ENCODE peak calls at places on chromosomes 6 and 20, in seven cellular contexts. G is lower leg skin, F is GM12865, M is progenitor cell of endocrine pancreas, I is AG08395, Z is tibial nerve, S is activated B cell treated with CpG ODN at 0.5 μM for 24 hours. T is an unnamed sample.

GRCh38 chr6:21079468-21080048 is 514.0 kb upstream of the SOX4 start:
- DNase-seq in G (no peak), F (no peak), M (no peak), I (peak), Z (no peak), S (no peak), T (no peak)

GRCh38 chr6:44514576-44515193 is 127.2 kb downstream of the CDC5L start:
- DNase-seq in G (no peak), F (no peak), M (no peak), I (no peak), Z (no peak), S (no peak), T (no peak)

GRCh38 chr6:56642366-56643261 is at the start of gene DST:
- DNase-seq in G (peak), F (no peak), M (no peak), I (peak), Z (no peak), S (no peak), T (no peak)

GRCh38 chr6:80259113-80259512 is 152.6 kb downstream of the BCKDHB start:
- DNase-seq in G (no peak), F (no peak), M (no peak), I (no peak), Z (no peak), S (no peak), T (no peak)

GRCh38 chr6:144710207-144710606 is 425.1 kb downstream of the UTRN start:
- DNase-seq in G (no peak), F (no peak), M (no peak), I (peak), Z (no peak), S (no peak), T (no peak)

GRCh38 chr20:36573798-36574277 is 441 bp downstream of the TGIF2 start:
- DNase-seq in G (no peak), F (peak), M (peak), I (no peak), Z (no peak), S (peak), T (no peak)

GRCh38 chr20:38889050-38889449 is 37.2 kb upstream of the FAM83D start:
- DNase-seq in G (no peak), F (no peak), M (no peak), I (no peak), Z (no peak), S (no peak), T (no peak)

GRCh38 chr20:31909253-31910070 is 39.0 kb downstream of the TTLL9 start:
- DNase-seq in G (no peak), F (no peak), M (no peak), I (no peak), Z (no peak), S (no peak), T (no peak)

GRCh38 chr6:158172001-158172400 is 3.9 kb downstream of the GTF2H5 start:
- DNase-seq in G (no peak), F (no peak), M (no peak), I (no peak), Z (no peak), S (no peak), T (no peak)

GRCh38 chr6:142395768-142396231 is 94.0 kb downstream of the ADGRG6 start:
- DNase-seq in G (no peak), F (peak), M (no peak), I (no peak), Z (no peak), S (no peak), T (no peak)

GRCh38 chr6:133833905-133834304 is 55.0 kb upstream of the TCF21 start:
- DNase-seq in G (no peak), F (no peak), M (no peak), I (no peak), Z (no peak), S (no peak), T (no peak)

GRCh38 chr6:118864330-118865166 is 29.4 kb upstream of the ASF1A start:
- DNase-seq in G (no peak), F (no peak), M (no peak), I (no peak), Z (no peak), S (no peak), T (no peak)

GRCh38 chr20:61359254-61359653 is 107.2 kb downstream of the CDH4 start:
- DNase-seq in G (no peak), F (no peak), M (no peak), I (no peak), Z (no peak), S (no peak), T (no peak)

GRCh38 chr6:134081506-134081905 is 29.1 kb upstream of the SLC2A12 start:
- DNase-seq in G (no peak), F (no peak), M (no peak), I (no peak), Z (no peak), S (no peak), T (no peak)

GRCh38 chr6:56009620-56010019 is 134.2 kb upstream of the BMP5 start:
- DNase-seq in G (no peak), F (no peak), M (no peak), I (no peak), Z (no peak), S (no peak), T (no peak)

GRCh38 chr6:17519120-17519519 is 81.0 kb upstream of the FAM8A1 start:
- DNase-seq in G (no peak), F (no peak), M (no peak), I (no peak), Z (no peak), S (no peak), T (no peak)

GRCh38 chr6:68740828-68741500 is 105.9 kb downstream of the ADGRB3 start:
- DNase-seq in G (no peak), F (no peak), M (no peak), I (no peak), Z (no peak), S (no peak), T (no peak)

GRCh38 chr20:48467622-48468021 is 360.2 kb downstream of the PREX1 start:
- DNase-seq in G (no peak), F (peak), M (no peak), I (no peak), Z (no peak), S (no peak), T (no peak)

GRCh38 chr20:64064145-64064698 is 1.2 kb downstream of the TCEA2 start:
- DNase-seq in G (no peak), F (no peak), M (no peak), I (peak), Z (no peak), S (no peak), T (no peak)

GRCh38 chr6:144621332-144621731 is 336.2 kb downstream of the UTRN start:
- DNase-seq in G (no peak), F (no peak), M (no peak), I (no peak), Z (no peak), S (no peak), T (no peak)

GRCh38 chr20:23776067-23776771 is 25.5 kb upstream of the CST1 start:
- DNase-seq in G (no peak), F (no peak), M (no peak), I (no peak), Z (no peak), S (no peak), T (no peak)

GRCh38 chr6:168892031-168892430 is 361.6 kb downstream of the THBS2 start:
- DNase-seq in G (no peak), F (no peak), M (no peak), I (no peak), Z (no peak), S (no peak), T (no peak)

GRCh38 chr20:63641792-63642517 is 11.3 kb downstream of the STMN3 start:
- DNase-seq in G (peak), F (peak), M (peak), I (peak), Z (peak), S (peak), T (peak)

GRCh38 chr20:57070296-57070695 is 196.1 kb downstream of the BMP7 start:
- DNase-seq in G (no peak), F (no peak), M (no peak), I (no peak), Z (no peak), S (no peak), T (no peak)

GRCh38 chr20:25035924-25036323 is 22.0 kb downstream of the ACSS1 start:
- DNase-seq in G (no peak), F (peak), M (no peak), I (no peak), Z (no peak), S (no peak), T (no peak)

GRCh38 chr6:7769702-7770101 is 43.8 kb downstream of the BMP6 start:
- DNase-seq in G (no peak), F (no peak), M (no peak), I (peak), Z (no peak), S (no peak), T (no peak)

GRCh38 chr6:132130530-132131298 is 179.5 kb upstream of the CCN2 start:
- DNase-seq in G (peak), F (peak), M (no peak), I (peak), Z (no peak), S (no peak), T (no peak)

GRCh38 chr20:9294081-9294480 is 220.3 kb upstream of the LAMP5 start:
- DNase-seq in G (no peak), F (no peak), M (no peak), I (peak), Z (no peak), S (no peak), T (no peak)

T was measured in cerebellar nuclear complex.